ENCODE peak calls at places on chromosomes 6 and 20, in six cellular contexts. One of them, this sample, is unnamed.

GRCh38 chr6:44222486-44222986 is 859 bp upstream of the SLC29A1 start:
- DNase-seq in mammary epithelial cell: no peak
- DNase-seq in GM20000: peak
- DNase-seq in pulmonary artery endothelial cell: no peak
- DNase-seq in cardiac muscle cell: no peak
- DNase-seq in NCI-H446 treated with DMSO at 0.1 percent for 48 hours: no peak
- DNase-seq in this sample: no peak

GRCh38 chr6:128365520-128366160 is 154.8 kb downstream of the PTPRK start:
- DNase-seq in mammary epithelial cell: no peak
- DNase-seq in GM20000: no peak
- DNase-seq in pulmonary artery endothelial cell: no peak
- DNase-seq in cardiac muscle cell: no peak
- DNase-seq in NCI-H446 treated with DMSO at 0.1 percent for 48 hours: no peak
- DNase-seq in this sample: no peak

GRCh38 chr6:67854098-67854497 is 781.0 kb upstream of the ADGRB3 start:
- DNase-seq in mammary epithelial cell: no peak
- DNase-seq in GM20000: no peak
- DNase-seq in pulmonary artery endothelial cell: no peak
- DNase-seq in cardiac muscle cell: no peak
- DNase-seq in NCI-H446 treated with DMSO at 0.1 percent for 48 hours: no peak
- DNase-seq in this sample: peak

GRCh38 chr6:74073429-74073828 is 377.4 kb downstream of the CD109 start:
- DNase-seq in mammary epithelial cell: peak
- DNase-seq in GM20000: no peak
- DNase-seq in pulmonary artery endothelial cell: no peak
- DNase-seq in cardiac muscle cell: no peak
- DNase-seq in NCI-H446 treated with DMSO at 0.1 percent for 48 hours: no peak
- DNase-seq in this sample: peak

GRCh38 chr20:9066196-9066595 is 2.7 kb upstream of the PLCB4 start:
- DNase-seq in mammary epithelial cell: no peak
- DNase-seq in GM20000: no peak
- DNase-seq in pulmonary artery endothelial cell: no peak
- DNase-seq in cardiac muscle cell: no peak
- DNase-seq in NCI-H446 treated with DMSO at 0.1 percent for 48 hours: no peak
- DNase-seq in this sample: peak

GRCh38 chr6:28134015-28134414 is 7.7 kb upstream of the ZKSCAN8 start:
- DNase-seq in mammary epithelial cell: peak
- DNase-seq in GM20000: no peak
- DNase-seq in pulmonary artery endothelial cell: no peak
- DNase-seq in cardiac muscle cell: peak
- DNase-seq in NCI-H446 treated with DMSO at 0.1 percent for 48 hours: peak
- DNase-seq in this sample: peak

GRCh38 chr20:63532449-63532971 is 4.7 kb downstream of the PTK6 start:
- DNase-seq in mammary epithelial cell: no peak
- DNase-seq in GM20000: no peak
- DNase-seq in pulmonary artery endothelial cell: no peak
- DNase-seq in cardiac muscle cell: no peak
- DNase-seq in NCI-H446 treated with DMSO at 0.1 percent for 48 hours: no peak
- DNase-seq in this sample: no peak

GRCh38 chr6:29949934-29950333 is 7.6 kb downstream of the HLA-A start:
- DNase-seq in mammary epithelial cell: no peak
- DNase-seq in GM20000: no peak
- DNase-seq in pulmonary artery endothelial cell: no peak
- DNase-seq in cardiac muscle cell: no peak
- DNase-seq in NCI-H446 treated with DMSO at 0.1 percent for 48 hours: no peak
- DNase-seq in this sample: no peak

GRCh38 chr6:135002229-135002844 is 52.3 kb downstream of the HBS1L start:
- DNase-seq in mammary epithelial cell: no peak
- DNase-seq in GM20000: peak
- DNase-seq in pulmonary artery endothelial cell: no peak
- DNase-seq in cardiac muscle cell: peak
- DNase-seq in NCI-H446 treated with DMSO at 0.1 percent for 48 hours: no peak
- DNase-seq in this sample: peak

GRCh38 chr6:56570434-56571359 is 72.0 kb downstream of the DST start:
- DNase-seq in mammary epithelial cell: no peak
- DNase-seq in GM20000: peak
- DNase-seq in pulmonary artery endothelial cell: no peak
- DNase-seq in cardiac muscle cell: peak
- DNase-seq in NCI-H446 treated with DMSO at 0.1 percent for 48 hours: peak
- DNase-seq in this sample: peak

GRCh38 chr20:54021446-54022235 is 48.8 kb downstream of the BCAS1 start:
- DNase-seq in mammary epithelial cell: no peak
- DNase-seq in GM20000: no peak
- DNase-seq in pulmonary artery endothelial cell: no peak
- DNase-seq in cardiac muscle cell: no peak
- DNase-seq in NCI-H446 treated with DMSO at 0.1 percent for 48 hours: no peak
- DNase-seq in this sample: no peak

GRCh38 chr6:128131036-128131435 is 230.2 kb upstream of the THEMIS start:
- DNase-seq in mammary epithelial cell: no peak
- DNase-seq in GM20000: no peak
- DNase-seq in pulmonary artery endothelial cell: no peak
- DNase-seq in cardiac muscle cell: no peak
- DNase-seq in NCI-H446 treated with DMSO at 0.1 percent for 48 hours: no peak
- DNase-seq in this sample: no peak

GRCh38 chr20:57880155-57880648 is 170.4 kb upstream of the PMEPA1 start:
- DNase-seq in mammary epithelial cell: no peak
- DNase-seq in GM20000: no peak
- DNase-seq in pulmonary artery endothelial cell: no peak
- DNase-seq in cardiac muscle cell: no peak
- DNase-seq in NCI-H446 treated with DMSO at 0.1 percent for 48 hours: no peak
- DNase-seq in this sample: no peak

GRCh38 chr6:15969236-15969778 is 159.6 kb upstream of the MYLIP start:
- DNase-seq in mammary epithelial cell: peak
- DNase-seq in GM20000: no peak
- DNase-seq in pulmonary artery endothelial cell: no peak
- DNase-seq in cardiac muscle cell: no peak
- DNase-seq in NCI-H446 treated with DMSO at 0.1 percent for 48 hours: no peak
- DNase-seq in this sample: no peak

GRCh38 chr6:52537001-52537753 is 39.7 kb downstream of the TRAM2 start:
- DNase-seq in mammary epithelial cell: peak
- DNase-seq in GM20000: peak
- DNase-seq in pulmonary artery endothelial cell: no peak
- DNase-seq in cardiac muscle cell: no peak
- DNase-seq in NCI-H446 treated with DMSO at 0.1 percent for 48 hours: no peak
- DNase-seq in this sample: peak

GRCh38 chr6:127146935-127147334 is 28.5 kb downstream of the RSPO3 start:
- DNase-seq in mammary epithelial cell: peak
- DNase-seq in GM20000: no peak
- DNase-seq in pulmonary artery endothelial cell: peak
- DNase-seq in cardiac muscle cell: peak
- DNase-seq in NCI-H446 treated with DMSO at 0.1 percent for 48 hours: no peak
- DNase-seq in this sample: peak

GRCh38 chr6:69732045-69732444 is 64.8 kb downstream of the LMBRD1 start:
- DNase-seq in mammary epithelial cell: no peak
- DNase-seq in GM20000: no peak
- DNase-seq in pulmonary artery endothelial cell: no peak
- DNase-seq in cardiac muscle cell: no peak
- DNase-seq in NCI-H446 treated with DMSO at 0.1 percent for 48 hours: no peak
- DNase-seq in this sample: peak

GRCh38 chr6:110567957-110568696 is 91.7 kb upstream of the SLC22A16 start:
- DNase-seq in mammary epithelial cell: no peak
- DNase-seq in GM20000: no peak
- DNase-seq in pulmonary artery endothelial cell: no peak
- DNase-seq in cardiac muscle cell: no peak
- DNase-seq in NCI-H446 treated with DMSO at 0.1 percent for 48 hours: no peak
- DNase-seq in this sample: no peak

GRCh38 chr20:22464312-22465003 is 119.9 kb downstream of the FOXA2 start:
- DNase-seq in mammary epithelial cell: no peak
- DNase-seq in GM20000: no peak
- DNase-seq in pulmonary artery endothelial cell: no peak
- DNase-seq in cardiac muscle cell: no peak
- DNase-seq in NCI-H446 treated with DMSO at 0.1 percent for 48 hours: no peak
- DNase-seq in this sample: no peak

GRCh38 chr6:30060634-30060981 is 457 bp upstream of the POLR1H start:
- DNase-seq in mammary epithelial cell: peak
- DNase-seq in GM20000: peak
- DNase-seq in pulmonary artery endothelial cell: no peak
- DNase-seq in cardiac muscle cell: peak
- DNase-seq in NCI-H446 treated with DMSO at 0.1 percent for 48 hours: no peak
- DNase-seq in this sample: peak

GRCh38 chr6:144712541-144712940 is 427.4 kb downstream of the UTRN start:
- DNase-seq in mammary epithelial cell: no peak
- DNase-seq in GM20000: no peak
- DNase-seq in pulmonary artery endothelial cell: no peak
- DNase-seq in cardiac muscle cell: no peak
- DNase-seq in NCI-H446 treated with DMSO at 0.1 percent for 48 hours: no peak
- DNase-seq in this sample: peak

GRCh38 chr6:147135211-147135672 is 69.0 kb upstream of the STXBP5 start:
- DNase-seq in mammary epithelial cell: peak
- DNase-seq in GM20000: no peak
- DNase-seq in pulmonary artery endothelial cell: no peak
- DNase-seq in cardiac muscle cell: no peak
- DNase-seq in NCI-H446 treated with DMSO at 0.1 percent for 48 hours: no peak
- DNase-seq in this sample: peak

GRCh38 chr6:45637611-45638257 is 260.0 kb upstream of the SUPT3H start:
- DNase-seq in mammary epithelial cell: no peak
- DNase-seq in GM20000: no peak
- DNase-seq in pulmonary artery endothelial cell: no peak
- DNase-seq in cardiac muscle cell: no peak
- DNase-seq in NCI-H446 treated with DMSO at 0.1 percent for 48 hours: no peak
- DNase-seq in this sample: no peak

GRCh38 chr6:41522780-41523548 is 23.2 kb upstream of the FOXP4 start:
- DNase-seq in mammary epithelial cell: no peak
- DNase-seq in GM20000: no peak
- DNase-seq in pulmonary artery endothelial cell: no peak
- DNase-seq in cardiac muscle cell: no peak
- DNase-seq in NCI-H446 treated with DMSO at 0.1 percent for 48 hours: no peak
- DNase-seq in this sample: no peak

GRCh38 chr20:10076126-10077080 is 41.6 kb downstream of the ANKEF1 start:
- DNase-seq in mammary epithelial cell: peak
- DNase-seq in GM20000: no peak
- DNase-seq in pulmonary artery endothelial cell: peak
- DNase-seq in cardiac muscle cell: no peak
- DNase-seq in NCI-H446 treated with DMSO at 0.1 percent for 48 hours: no peak
- DNase-seq in this sample: peak

GRCh38 chr6:159099311-159099710 is 54.5 kb upstream of the TAGAP start:
- DNase-seq in mammary epithelial cell: no peak
- DNase-seq in GM20000: no peak
- DNase-seq in pulmonary artery endothelial cell: no peak
- DNase-seq in cardiac muscle cell: no peak
- DNase-seq in NCI-H446 treated with DMSO at 0.1 percent for 48 hours: no peak
- DNase-seq in this sample: no peak

GRCh38 chr20:49136817-49137571 is 51.1 kb downstream of the STAU1 start:
- DNase-seq in mammary epithelial cell: no peak
- DNase-seq in GM20000: no peak
- DNase-seq in pulmonary artery endothelial cell: no peak
- DNase-seq in cardiac muscle cell: no peak
- DNase-seq in NCI-H446 treated with DMSO at 0.1 percent for 48 hours: no peak
- DNase-seq in this sample: no peak

GRCh38 chr6:37005061-37005810 is at the start of gene FGD2:
- DNase-seq in mammary epithelial cell: no peak
- DNase-seq in GM20000: peak
- DNase-seq in pulmonary artery endothelial cell: no peak
- DNase-seq in cardiac muscle cell: no peak
- DNase-seq in NCI-H446 treated with DMSO at 0.1 percent for 48 hours: no peak
- DNase-seq in this sample: no peak

GRCh38 chr20:51411867-51412266 is 130.7 kb downstream of the NFATC2 start:
- DNase-seq in mammary epithelial cell: no peak
- DNase-seq in GM20000: no peak
- DNase-seq in pulmonary artery endothelial cell: no peak
- DNase-seq in cardiac muscle cell: no peak
- DNase-seq in NCI-H446 treated with DMSO at 0.1 percent for 48 hours: no peak
- DNase-seq in this sample: no peak

GRCh38 chr6:75600694-75601265 is 900 bp upstream of the SENP6 start:
- DNase-seq in mammary epithelial cell: peak
- DNase-seq in GM20000: no peak
- DNase-seq in pulmonary artery endothelial cell: no peak
- DNase-seq in cardiac muscle cell: no peak
- DNase-seq in NCI-H446 treated with DMSO at 0.1 percent for 48 hours: no peak
- DNase-seq in this sample: no peak

GRCh38 chr20:20365593-20365992 is 2.3 kb upstream of the INSM1 start:
- DNase-seq in mammary epithelial cell: no peak
- DNase-seq in GM20000: peak
- DNase-seq in pulmonary artery endothelial cell: no peak
- DNase-seq in cardiac muscle cell: no peak
- DNase-seq in NCI-H446 treated with DMSO at 0.1 percent for 48 hours: no peak
- DNase-seq in this sample: no peak

GRCh38 chr6:71967436-71967835 is 81.1 kb downstream of the RIMS1 start:
- DNase-seq in mammary epithelial cell: peak
- DNase-seq in GM20000: no peak
- DNase-seq in pulmonary artery endothelial cell: no peak
- DNase-seq in cardiac muscle cell: no peak
- DNase-seq in NCI-H446 treated with DMSO at 0.1 percent for 48 hours: no peak
- DNase-seq in this sample: no peak

GRCh38 chr6:90083891-90084290 is 189.6 kb downstream of the GJA10 start:
- DNase-seq in mammary epithelial cell: no peak
- DNase-seq in GM20000: peak
- DNase-seq in pulmonary artery endothelial cell: no peak
- DNase-seq in cardiac muscle cell: no peak
- DNase-seq in NCI-H446 treated with DMSO at 0.1 percent for 48 hours: no peak
- DNase-seq in this sample: no peak

GRCh38 chr20:3998998-3999397 is 16.4 kb downstream of the RNF24 start:
- DNase-seq in mammary epithelial cell: no peak
- DNase-seq in GM20000: no peak
- DNase-seq in pulmonary artery endothelial cell: no peak
- DNase-seq in cardiac muscle cell: no peak
- DNase-seq in NCI-H446 treated with DMSO at 0.1 percent for 48 hours: no peak
- DNase-seq in this sample: no peak

GRCh38 chr6:160431231-160431630 is 83.1 kb downstream of the SLC22A3 start:
- DNase-seq in mammary epithelial cell: no peak
- DNase-seq in GM20000: no peak
- DNase-seq in pulmonary artery endothelial cell: no peak
- DNase-seq in cardiac muscle cell: no peak
- DNase-seq in NCI-H446 treated with DMSO at 0.1 percent for 48 hours: no peak
- DNase-seq in this sample: peak

GRCh38 chr6:133241088-133241900 is at the start of gene EYA4:
- DNase-seq in mammary epithelial cell: peak
- DNase-seq in GM20000: no peak
- DNase-seq in pulmonary artery endothelial cell: no peak
- DNase-seq in cardiac muscle cell: peak
- DNase-seq in NCI-H446 treated with DMSO at 0.1 percent for 48 hours: peak
- DNase-seq in this sample: peak

GRCh38 chr20:34983089-34983820 is 27.6 kb downstream of the MYH7B start:
- DNase-seq in mammary epithelial cell: no peak
- DNase-seq in GM20000: no peak
- DNase-seq in pulmonary artery endothelial cell: no peak
- DNase-seq in cardiac muscle cell: no peak
- DNase-seq in NCI-H446 treated with DMSO at 0.1 percent for 48 hours: no peak
- DNase-seq in this sample: no peak

GRCh38 chr20:51402201-51402600 is 140.3 kb downstream of the NFATC2 start:
- DNase-seq in mammary epithelial cell: no peak
- DNase-seq in GM20000: no peak
- DNase-seq in pulmonary artery endothelial cell: no peak
- DNase-seq in cardiac muscle cell: no peak
- DNase-seq in NCI-H446 treated with DMSO at 0.1 percent for 48 hours: no peak
- DNase-seq in this sample: peak

This sample was measured in cardiac fibroblast.